ENCODE peak calls at places on chromosomes 16 and 17, in eight cellular contexts. Z, L, D, Q, F, O, P and C are unnamed samples. For H3K4me1, the result is how much of the 10 kb centered on the place peaks cover.

GRCh38 chr17:27980035-27980434 is 62.4 kb upstream of the NLK start:
- DNase-seq in L (no peak), P (peak), F (no peak), Z (no peak), O (no peak), D (peak), Q (no peak), C (no peak)

GRCh38 chr16:23060458-23061320 is 88.6 kb downstream of the USP31 start:
- DNase-seq in Q (peak), F (peak), P (peak), O (peak), L (peak), Z (peak), D (peak), C (peak)

GRCh38 chr17:81052199-81052997 is 17.4 kb downstream of the BAIAP2 start:
- DNase-seq in D (no peak), Q (no peak), L (no peak), P (no peak), O (no peak), F (no peak), Z (no peak), C (no peak)

GRCh38 chr17:51850206-51850605 is 308.3 kb downstream of the CA10 start:
- DNase-seq in O (no peak), Z (no peak), F (no peak), Q (no peak), P (no peak), L (no peak), D (no peak), C (no peak)

GRCh38 chr17:10352866-10353265 is 19.9 kb downstream of the MYH13 start:
- DNase-seq in Q (no peak), O (no peak), Z (no peak), F (no peak), P (no peak), D (no peak), L (no peak), C (no peak)

GRCh38 chr17:17692353-17693252 is 11.3 kb downstream of the RAI1 start:
- DNase-seq in Z (no peak), D (no peak), L (no peak), Q (no peak), P (no peak), O (no peak), F (no peak), C (no peak)

GRCh38 chr16:47311738-47312505 is 148.9 kb downstream of the ITFG1 start:
- DNase-seq in Q (no peak), P (peak), D (no peak), O (no peak), F (no peak), Z (no peak), L (no peak), C (no peak)

GRCh38 chr16:30348113-30348512 is 7.0 kb downstream of the CD2BP2 start:
- DNase-seq in O (no peak), F (no peak), D (no peak), Z (no peak), Q (no peak), P (no peak), L (no peak), C (no peak)

GRCh38 chr16:24908716-24909115 is 63.0 kb downstream of the SLC5A11 start:
- DNase-seq in O (no peak), F (no peak), Q (no peak), D (no peak), P (no peak), Z (no peak), L (no peak), C (no peak)

GRCh38 chr17:7147772-7148171 is 31.4 kb downstream of the ASGR1 start:
- DNase-seq in D (no peak), L (no peak), F (no peak), P (peak), O (no peak), Q (no peak), Z (no peak), C (no peak)

GRCh38 chr17:1391577-1391976 is 8.4 kb downstream of the YWHAE start:
- DNase-seq in L (no peak), Z (no peak), P (no peak), O (no peak), Q (no peak), D (no peak), F (no peak), C (no peak)

GRCh38 chr16:4261557-4262172 is 11.2 kb downstream of the TFAP4 start:
- DNase-seq in Z (no peak), O (no peak), Q (no peak), P (no peak), D (no peak), F (peak), L (no peak), C (peak)

GRCh38 chr17:31754239-31754945 is 104.7 kb downstream of the COPRS start:
- DNase-seq in Z (no peak), O (no peak), Q (no peak), D (no peak), L (no peak), F (no peak), P (peak), C (no peak)

GRCh38 chr17:77728871-77729270 is 229.6 kb upstream of the TNRC6C start:
- DNase-seq in F (no peak), Q (peak), D (no peak), P (no peak), L (no peak), Z (no peak), O (no peak), C (peak)

GRCh38 chr17:62652251-62653001 is 25.0 kb downstream of the MRC2 start:
- DNase-seq in Q (no peak), L (peak), O (peak), D (peak), Z (peak), F (peak), P (peak), C (peak)

GRCh38 chr16:8168016-8168415 is 422.3 kb downstream of the TMEM114 start:
- DNase-seq in Q (no peak), Z (no peak), F (no peak), O (no peak), L (no peak), D (no peak), P (no peak), C (no peak)

GRCh38 chr17:61209524-61209923 is 190.1 kb upstream of the TBX2 start:
- DNase-seq in P (no peak), D (no peak), Q (no peak), Z (no peak), F (no peak), L (no peak), O (no peak), C (no peak)

GRCh38 chr17:32835291-32835761 is 41.6 kb downstream of the MYO1D start:
- DNase-seq in L (no peak), D (no peak), O (no peak), Z (no peak), P (no peak), Q (no peak), F (no peak), C (no peak)

GRCh38 chr17:81556863-81557262 is 4.7 kb upstream of the FAAP100 start:
- DNase-seq in Z (no peak), Q (no peak), F (no peak), L (no peak), D (no peak), O (no peak), P (no peak), C (no peak)

DNA sequence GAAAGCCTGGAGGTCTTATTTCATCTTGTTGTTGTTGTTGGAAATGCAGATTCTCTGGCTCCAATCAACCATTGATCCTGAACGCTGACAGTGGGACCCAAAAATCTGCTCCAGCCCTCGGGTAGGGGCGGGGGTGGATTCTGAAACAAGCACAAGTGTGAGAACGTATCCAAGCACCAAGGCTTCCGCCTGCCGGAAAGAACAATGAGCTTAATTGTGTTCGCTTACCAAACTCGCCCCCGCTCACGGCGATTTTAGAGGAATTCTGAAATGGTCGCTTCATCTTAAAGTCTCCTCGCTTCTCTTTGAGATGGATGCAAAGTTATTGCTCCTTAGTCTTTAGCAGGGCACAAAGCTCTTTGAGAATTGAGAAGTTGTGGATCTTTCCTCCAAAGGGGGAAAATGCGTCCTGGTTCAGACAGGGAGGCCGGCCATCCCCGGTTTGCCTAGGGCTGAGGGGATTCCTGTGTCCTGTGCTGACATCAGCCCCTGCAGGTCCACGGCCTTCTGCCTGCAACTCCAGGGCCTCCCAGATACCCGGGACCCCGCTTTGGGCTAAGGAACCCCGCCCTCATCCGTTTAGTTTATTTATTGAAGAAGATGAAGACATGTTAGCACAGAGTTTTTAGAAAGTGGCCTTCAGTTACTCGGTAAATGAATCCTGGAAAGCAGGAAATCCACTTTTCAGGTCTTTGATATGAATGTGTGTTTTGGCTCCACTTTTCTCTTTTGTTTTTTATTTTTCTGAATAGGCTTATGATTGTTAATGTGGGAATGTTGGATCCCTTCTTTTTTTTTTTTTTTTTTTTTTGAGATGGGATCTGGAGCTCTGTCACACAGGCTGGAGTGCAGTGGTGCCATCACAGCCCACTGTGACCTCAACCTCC is 65.5 kb downstream of the CRISPLD2 start:
- DNase-seq in P (peak), D (peak), Q (no peak), L (no peak), Z (no peak), O (no peak), F (no peak), C (no peak)
- H3K4me3 ChIP-seq in P (peak), D (no peak), Q (peak), L (no peak), Z (no peak), O (no peak), F (no peak), C (no peak)

GRCh38 chr17:8466466-8466865 is 30.8 kb downstream of the NDEL1 start:
- DNase-seq in F (no peak), L (no peak), P (no peak), O (no peak), Z (no peak), D (no peak), Q (no peak), C (no peak)
- H3K4me1 ChIP-seq in F (under half), L (under half), P (under half), O (under half), Z (under half), D (half or more), Q (under half), C (under half)

DNA sequence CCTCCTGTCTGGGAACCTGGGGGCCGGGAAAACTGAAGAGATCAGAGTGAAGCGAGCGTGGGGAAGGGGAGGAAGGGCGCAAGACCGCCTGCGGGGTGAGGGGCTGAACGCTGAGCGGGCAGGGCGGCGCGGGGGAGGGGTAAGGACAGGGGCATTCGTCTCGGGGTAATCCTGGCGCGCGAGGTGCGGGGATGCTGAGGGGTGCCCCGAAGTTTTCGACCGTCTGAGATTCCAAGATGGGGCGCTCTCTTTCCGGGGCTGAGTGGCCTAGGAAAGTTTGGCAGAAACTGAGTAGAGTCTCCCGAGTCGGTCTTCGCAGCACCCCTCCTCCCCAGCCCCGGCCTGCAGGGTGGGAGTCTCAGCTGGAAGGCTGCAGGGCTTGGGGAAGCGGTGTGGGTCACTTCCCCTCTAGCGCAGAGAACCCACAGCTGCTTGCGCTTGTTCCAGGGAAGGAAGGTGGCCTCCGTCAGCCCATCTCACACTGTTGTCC is 571 bp downstream of the TTYH2 start:
- DNase-seq in L (no peak), D (peak), Z (peak), O (no peak), F (no peak), P (no peak), Q (no peak), C (no peak)
- H3K4me3 ChIP-seq in L (peak), D (peak), Z (no peak), O (peak), F (peak), P (no peak), Q (peak), C (peak)

GRCh38 chr17:50635720-50636144 is 1.1 kb downstream of the ABCC3 start:
- DNase-seq in D (no peak), O (no peak), Q (no peak), L (no peak), P (no peak), F (no peak), Z (no peak), C (no peak)
- H3K4me1 ChIP-seq in D (under half), O (half or more), Q (under half), L (half or more), P (half or more), F (under half), Z (under half), C (under half)

GRCh38 chr16:75494696-75495601 is at the start of gene CHST6:
- DNase-seq in O (no peak), D (peak), L (no peak), Z (peak), Q (no peak), P (peak), F (peak), C (no peak)
- H3K4me3 ChIP-seq in O (peak), D (peak), L (peak), Z (no peak), Q (peak), P (peak), F (peak), C (no peak)

GRCh38 chr16:51569204-51569911 is 418.3 kb upstream of the SALL1 start:
- DNase-seq in D (no peak), O (no peak), L (no peak), F (no peak), Z (no peak), P (peak), Q (peak), C (no peak)
- H3K4me1 ChIP-seq in D (under half), O (under half), L (under half), F (under half), Z (under half), P (under half), Q (under half), C (under half)

GRCh38 chr17:29592850-29593545 is at the start of gene ANKRD13B:
- DNase-seq in D (peak), F (peak), Z (peak), P (no peak), O (peak), Q (no peak), L (no peak), C (no peak)

GRCh38 chr17:29595107-29595942 is 2.4 kb downstream of the ANKRD13B start:
- DNase-seq in O (no peak), Z (no peak), Q (no peak), F (no peak), P (no peak), D (no peak), L (no peak), C (no peak)

GRCh38 chr17:29593546-29594440 is 861 bp downstream of the ANKRD13B start:
- DNase-seq in D (peak), L (no peak), Q (no peak), Z (no peak), F (peak), P (no peak), O (peak), C (no peak)

GRCh38 chr17:29595943-29596774 is 3.2 kb downstream of the ANKRD13B start:
- DNase-seq in F (no peak), D (peak), P (no peak), Q (no peak), O (peak), Z (no peak), L (no peak), C (no peak)

GRCh38 chr17:29594441-29595090 is 1.6 kb downstream of the ANKRD13B start:
- DNase-seq in F (no peak), D (peak), O (peak), Z (no peak), Q (no peak), P (no peak), L (no peak), C (no peak)
- H3K4me3 ChIP-seq in F (no peak), D (no peak), O (peak), Z (no peak), Q (peak), P (peak), L (peak), C (no peak)

GRCh38 chr17:79742589-79742918 is 11.8 kb downstream of the ENPP7 start:
- DNase-seq in D (no peak), Z (no peak), F (no peak), P (no peak), L (no peak), Q (no peak), O (no peak), C (no peak)

GRCh38 chr17:79741751-79742588 is 11.2 kb downstream of the ENPP7 start:
- DNase-seq in P (no peak), F (peak), Q (no peak), D (peak), O (peak), Z (peak), L (peak), C (peak)

GRCh38 chr17:79745641-79746105 is 14.9 kb downstream of the ENPP7 start:
- DNase-seq in L (no peak), Q (no peak), D (no peak), O (no peak), Z (no peak), F (no peak), P (no peak), C (no peak)

GRCh38 chr17:79742951-79743476 is 12.3 kb downstream of the ENPP7 start:
- DNase-seq in Z (no peak), L (no peak), O (no peak), D (no peak), F (no peak), P (no peak), Q (no peak), C (no peak)

DNA sequence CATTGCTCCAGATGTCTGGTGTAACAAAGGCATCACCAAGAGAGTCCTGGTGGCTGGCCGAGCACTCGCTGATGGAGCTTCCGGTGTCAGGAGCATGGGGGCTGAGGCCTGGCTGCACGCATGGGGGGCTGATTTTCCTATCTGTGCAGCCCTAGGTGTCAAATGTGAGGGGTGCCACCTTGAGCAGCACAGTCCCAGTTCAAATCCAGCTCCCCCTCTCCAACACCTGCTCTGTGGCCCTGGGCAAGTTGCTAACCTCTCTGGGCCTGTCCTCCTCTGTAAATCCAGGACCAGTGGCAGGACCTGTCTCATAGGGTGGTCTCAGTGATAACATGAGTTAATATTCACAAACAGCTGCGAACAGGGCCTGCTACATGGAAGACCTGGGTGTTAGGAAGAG is 12.9 kb downstream of the ENPP7 start:
- DNase-seq in Q (no peak), L (no peak), D (no peak), Z (no peak), P (no peak), F (no peak), O (no peak), C (no peak)
- H3K4me1 ChIP-seq in Q (under half), L (under half), D (under half), Z (under half), P (under half), F (under half), O (under half), C (under half)

GRCh38 chr16:31403590-31404352 is 10.6 kb downstream of the ITGAD start:
- DNase-seq in L (no peak), O (no peak), Z (no peak), F (no peak), D (no peak), P (no peak), Q (no peak), C (no peak)
- H3K4me3 ChIP-seq in L (no peak), O (peak), Z (no peak), F (no peak), D (no peak), P (no peak), Q (no peak), C (no peak)